ENCODE peak calls at places on chromosomes 7 and 10, in six cellular contexts. One of them, this sample, is unnamed. For H3K4me1, the result is how much of the 10 kb centered on the place peaks cover.

GRCh38 chr7:34488766-34489165 is 169.3 kb upstream of the NPSR1 start:
- DNase-seq in prostate gland: no peak
- DNase-seq in tibial nerve: no peak
- DNase-seq in kidney: no peak
- DNase-seq in HepG2: no peak
- DNase-seq in heart right ventricle: no peak
- DNase-seq in this sample: no peak

GRCh38 chr10:30898964-30899363 is 132.7 kb downstream of the ZNF438 start:
- DNase-seq in heart right ventricle: no peak
- DNase-seq in prostate gland: no peak
- DNase-seq in HepG2: no peak
- DNase-seq in tibial nerve: no peak
- DNase-seq in kidney: no peak
- DNase-seq in this sample: no peak

GRCh38 chr10:96588601-96589419 is 2.0 kb upstream of the TM9SF3 start:
- DNase-seq in HepG2: no peak
- DNase-seq in heart right ventricle: no peak
- DNase-seq in kidney: no peak
- DNase-seq in prostate gland: no peak
- DNase-seq in tibial nerve: no peak
- DNase-seq in this sample: no peak

GRCh38 chr7:2471022-2471329 is 5.2 kb downstream of the GRIFIN start:
- DNase-seq in tibial nerve: no peak
- DNase-seq in heart right ventricle: no peak
- DNase-seq in kidney: no peak
- DNase-seq in prostate gland: no peak
- DNase-seq in HepG2: no peak
- DNase-seq in this sample: no peak

GRCh38 chr10:132464256-132465192 is 67.5 kb downstream of the PWWP2B start:
- DNase-seq in heart right ventricle: peak
- DNase-seq in tibial nerve: peak
- DNase-seq in prostate gland: peak
- DNase-seq in HepG2: no peak
- DNase-seq in kidney: peak
- DNase-seq in this sample: peak

GRCh38 chr10:13231808-13232207 is 2.4 kb downstream of the UCMA start:
- DNase-seq in kidney: no peak
- DNase-seq in HepG2: no peak
- DNase-seq in prostate gland: no peak
- DNase-seq in heart right ventricle: no peak
- DNase-seq in tibial nerve: no peak
- DNase-seq in this sample: no peak

GRCh38 chr10:23198940-23199767 is 7.0 kb downstream of the PTF1A start:
- DNase-seq in prostate gland: no peak
- DNase-seq in tibial nerve: no peak
- DNase-seq in kidney: no peak
- DNase-seq in HepG2: peak
- DNase-seq in heart right ventricle: no peak
- DNase-seq in this sample: no peak

GRCh38 chr7:71705217-71705616 is 573.3 kb downstream of the GALNT17 start:
- DNase-seq in tibial nerve: no peak
- DNase-seq in prostate gland: no peak
- DNase-seq in heart right ventricle: no peak
- DNase-seq in kidney: no peak
- DNase-seq in HepG2: no peak
- DNase-seq in this sample: no peak

GRCh38 chr7:99133766-99134564 is 9.9 kb downstream of the SMURF1 start:
- DNase-seq in kidney: no peak
- DNase-seq in prostate gland: no peak
- DNase-seq in heart right ventricle: no peak
- DNase-seq in HepG2: no peak
- DNase-seq in tibial nerve: no peak
- DNase-seq in this sample: no peak

GRCh38 chr7:113460067-113460466 is 341.7 kb upstream of the SMIM30 start:
- DNase-seq in kidney: no peak
- DNase-seq in heart right ventricle: no peak
- DNase-seq in HepG2: no peak
- DNase-seq in tibial nerve: no peak
- DNase-seq in prostate gland: no peak
- DNase-seq in this sample: no peak

GRCh38 chr7:147053761-147054160 is 937.2 kb downstream of the CNTNAP2 start:
- DNase-seq in heart right ventricle: no peak
- DNase-seq in kidney: no peak
- DNase-seq in HepG2: no peak
- DNase-seq in tibial nerve: no peak
- DNase-seq in prostate gland: no peak
- DNase-seq in this sample: no peak

GRCh38 chr10:7686351-7687171 is 16.6 kb upstream of the ITIH2 start:
- DNase-seq in tibial nerve: no peak
- DNase-seq in heart right ventricle: no peak
- DNase-seq in prostate gland: no peak
- DNase-seq in kidney: no peak
- DNase-seq in HepG2: peak
- DNase-seq in this sample: no peak

GRCh38 chr7:75971961-75972763 is 22.2 kb downstream of the TMEM120A start:
- DNase-seq in prostate gland: no peak
- DNase-seq in tibial nerve: no peak
- DNase-seq in heart right ventricle: peak
- DNase-seq in HepG2: no peak
- DNase-seq in kidney: no peak
- DNase-seq in this sample: peak

GRCh38 chr10:79019961-79020491 is 48.7 kb upstream of the ZMIZ1 start:
- DNase-seq in heart right ventricle: no peak
- DNase-seq in HepG2: peak
- DNase-seq in prostate gland: no peak
- DNase-seq in kidney: peak
- DNase-seq in tibial nerve: peak
- DNase-seq in this sample: peak

GRCh38 chr7:157412021-157412443 is 75.2 kb downstream of the DNAJB6 start:
- DNase-seq in kidney: peak
- DNase-seq in tibial nerve: no peak
- DNase-seq in heart right ventricle: no peak
- DNase-seq in prostate gland: no peak
- DNase-seq in HepG2: no peak
- DNase-seq in this sample: no peak

GRCh38 chr7:157416011-157416410 is 79.2 kb downstream of the DNAJB6 start:
- DNase-seq in HepG2: no peak
- DNase-seq in tibial nerve: no peak
- DNase-seq in prostate gland: no peak
- DNase-seq in kidney: no peak
- DNase-seq in heart right ventricle: no peak
- DNase-seq in this sample: no peak

GRCh38 chr7:111126987-111127386 is 36.1 kb downstream of the LRRN3 start:
- DNase-seq in HepG2: no peak
- DNase-seq in kidney: no peak
- DNase-seq in heart right ventricle: no peak
- DNase-seq in prostate gland: no peak
- DNase-seq in tibial nerve: no peak
- DNase-seq in this sample: no peak

GRCh38 chr7:158782638-158783490 is 46.4 kb downstream of the ESYT2 start:
- DNase-seq in prostate gland: no peak
- DNase-seq in heart right ventricle: peak
- DNase-seq in HepG2: peak
- DNase-seq in tibial nerve: peak
- DNase-seq in kidney: no peak
- DNase-seq in this sample: peak

GRCh38 chr7:125406111-125406510 is 476.5 kb upstream of the POT1 start:
- DNase-seq in kidney: no peak
- DNase-seq in prostate gland: no peak
- DNase-seq in heart right ventricle: no peak
- DNase-seq in HepG2: no peak
- DNase-seq in tibial nerve: no peak
- DNase-seq in this sample: no peak

GRCh38 chr10:24254180-24254579 is 45.2 kb downstream of the KIAA1217 start:
- DNase-seq in tibial nerve: no peak
- DNase-seq in prostate gland: no peak
- DNase-seq in heart right ventricle: no peak
- DNase-seq in HepG2: no peak
- DNase-seq in kidney: no peak
- DNase-seq in this sample: no peak

GRCh38 chr7:80145780-80146422 is 11.3 kb downstream of the GNAI1 start:
- DNase-seq in heart right ventricle: no peak
- DNase-seq in prostate gland: no peak
- DNase-seq in HepG2: no peak
- DNase-seq in tibial nerve: no peak
- DNase-seq in kidney: no peak
- DNase-seq in this sample: no peak

GRCh38 chr7:116236020-116236630 is 25.8 kb downstream of the TES start:
- DNase-seq in kidney: no peak
- DNase-seq in HepG2: peak
- DNase-seq in prostate gland: peak
- DNase-seq in heart right ventricle: no peak
- DNase-seq in tibial nerve: peak
- DNase-seq in this sample: no peak

GRCh38 chr10:108877130-108877529 is 1046.2 kb downstream of the XPNPEP1 start:
- DNase-seq in kidney: no peak
- DNase-seq in tibial nerve: no peak
- DNase-seq in HepG2: no peak
- DNase-seq in prostate gland: no peak
- DNase-seq in heart right ventricle: no peak
- DNase-seq in this sample: no peak

DNA sequence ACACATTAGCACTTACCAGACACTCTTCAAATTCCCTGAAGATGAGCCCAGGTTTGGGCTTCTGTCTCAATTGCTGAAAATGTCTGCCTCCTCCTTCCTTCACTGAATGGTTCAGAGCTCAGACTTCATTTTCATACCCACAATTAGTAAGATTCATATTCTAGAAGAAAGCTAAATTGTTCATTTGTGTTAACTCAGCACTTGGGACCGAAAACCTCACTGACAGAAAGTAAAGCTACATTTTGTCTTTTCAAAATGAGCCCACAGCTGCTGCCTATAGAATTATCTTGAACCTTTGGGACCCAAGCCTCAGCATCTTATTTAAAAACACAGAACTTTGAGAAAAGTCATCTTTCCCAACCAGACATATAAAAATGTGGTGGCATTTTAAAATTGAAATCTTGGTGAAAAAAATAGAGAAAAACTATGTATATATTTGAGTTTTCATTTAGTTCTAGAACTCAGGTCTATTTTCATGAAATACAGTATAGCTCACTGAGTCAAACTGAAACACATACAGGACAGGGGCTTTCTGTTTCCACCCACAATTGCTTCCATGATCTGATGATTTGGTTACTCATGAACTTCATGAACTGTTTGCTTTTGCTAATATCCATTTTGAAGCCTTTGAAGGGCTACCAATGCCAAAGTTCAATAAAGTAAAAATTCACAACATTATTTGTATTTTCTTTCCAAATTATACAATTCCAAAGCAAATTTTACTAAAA is 119.1 kb upstream of the PFKP start:
- DNase-seq in kidney: no peak
- DNase-seq in HepG2: no peak
- DNase-seq in tibial nerve: no peak
- DNase-seq in prostate gland: no peak
- DNase-seq in heart right ventricle: no peak
- DNase-seq in this sample: no peak
- H3K4me3 ChIP-seq in kidney: no peak
- H3K4me3 ChIP-seq in HepG2: no peak
- H3K4me3 ChIP-seq in tibial nerve: no peak
- H3K4me3 ChIP-seq in prostate gland: no peak
- H3K4me3 ChIP-seq in heart right ventricle: no peak
- H3K4me3 ChIP-seq in this sample: no peak

GRCh38 chr10:60461688-60462087 is 72.0 kb upstream of the ANK3 start:
- DNase-seq in prostate gland: no peak
- DNase-seq in kidney: no peak
- DNase-seq in HepG2: no peak
- DNase-seq in heart right ventricle: no peak
- DNase-seq in tibial nerve: no peak
- DNase-seq in this sample: no peak

GRCh38 chr10:60454336-60454735 is 64.7 kb upstream of the ANK3 start:
- DNase-seq in kidney: no peak
- DNase-seq in prostate gland: no peak
- DNase-seq in heart right ventricle: no peak
- DNase-seq in tibial nerve: no peak
- DNase-seq in HepG2: no peak
- DNase-seq in this sample: no peak

GRCh38 chr10:60460058-60460457 is 70.4 kb upstream of the ANK3 start:
- DNase-seq in kidney: no peak
- DNase-seq in tibial nerve: no peak
- DNase-seq in prostate gland: no peak
- DNase-seq in HepG2: no peak
- DNase-seq in heart right ventricle: no peak
- DNase-seq in this sample: no peak

GRCh38 chr10:60453031-60453430 is 63.4 kb upstream of the ANK3 start:
- DNase-seq in prostate gland: no peak
- DNase-seq in heart right ventricle: no peak
- DNase-seq in kidney: no peak
- DNase-seq in tibial nerve: no peak
- DNase-seq in HepG2: no peak
- DNase-seq in this sample: no peak

GRCh38 chr10:60456053-60456452 is 66.4 kb upstream of the ANK3 start:
- DNase-seq in HepG2: no peak
- DNase-seq in heart right ventricle: no peak
- DNase-seq in tibial nerve: no peak
- DNase-seq in kidney: no peak
- DNase-seq in prostate gland: no peak
- DNase-seq in this sample: no peak
- TF ChIP-seq CTCF in HepG2: no peak
- TF ChIP-seq CTCF in heart right ventricle: no peak
- TF ChIP-seq CTCF in tibial nerve: no peak
- TF ChIP-seq CTCF in kidney: no peak
- TF ChIP-seq CTCF in prostate gland: no peak
- TF ChIP-seq CTCF in this sample: no peak

DNA sequence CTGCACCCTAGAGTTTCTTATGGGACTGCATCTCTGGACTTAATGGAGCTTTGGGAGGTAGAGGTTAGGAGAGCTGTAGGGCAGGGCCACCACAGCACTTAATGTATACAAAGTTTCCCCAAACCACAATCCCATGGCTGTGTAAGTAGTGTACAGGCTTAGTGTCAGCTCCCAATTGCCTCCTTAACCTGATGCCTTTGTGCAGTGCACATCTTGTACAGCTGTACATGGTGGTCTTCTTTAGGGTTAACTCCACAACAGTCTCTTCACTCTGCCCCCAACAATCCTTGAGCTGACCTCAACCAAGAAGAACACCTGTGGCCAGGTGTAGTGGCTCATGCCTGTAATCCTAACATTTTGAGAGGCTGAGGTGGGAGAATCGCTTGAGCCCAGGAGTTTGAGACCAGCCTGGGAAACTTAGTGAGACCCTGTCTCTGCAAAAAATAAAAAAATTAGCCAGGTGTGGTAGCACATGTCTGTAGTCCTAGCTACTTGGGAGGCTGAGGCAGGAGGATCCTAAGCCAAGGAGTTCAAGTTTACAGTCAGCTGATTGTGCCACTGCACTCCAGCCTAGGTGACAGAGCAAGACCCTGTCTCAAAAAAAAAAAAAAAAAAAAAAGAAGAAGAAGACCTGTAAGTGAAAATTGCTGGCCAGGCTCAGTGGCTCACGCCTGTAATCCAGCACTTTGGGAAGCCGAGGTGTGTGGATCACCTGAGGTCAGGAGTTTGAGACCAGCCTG is 6.8 kb downstream of the PLAU start:
- DNase-seq in tibial nerve: no peak
- DNase-seq in prostate gland: no peak
- DNase-seq in kidney: no peak
- DNase-seq in HepG2: no peak
- DNase-seq in heart right ventricle: no peak
- DNase-seq in this sample: no peak
- H3K4me1 ChIP-seq in tibial nerve: under half
- H3K4me1 ChIP-seq in prostate gland: under half
- H3K4me1 ChIP-seq in kidney: under half
- H3K4me1 ChIP-seq in HepG2: under half
- H3K4me1 ChIP-seq in heart right ventricle: under half
- H3K4me1 ChIP-seq in this sample: under half

GRCh38 chr7:95264225-95264927 is 60.0 kb downstream of the PON1 start:
- DNase-seq in prostate gland: no peak
- DNase-seq in heart right ventricle: no peak
- DNase-seq in HepG2: no peak
- DNase-seq in kidney: no peak
- DNase-seq in tibial nerve: no peak
- DNase-seq in this sample: no peak
- H3K4me3 ChIP-seq in prostate gland: no peak
- H3K4me3 ChIP-seq in heart right ventricle: no peak
- H3K4me3 ChIP-seq in HepG2: no peak
- H3K4me3 ChIP-seq in kidney: no peak
- H3K4me3 ChIP-seq in tibial nerve: no peak
- H3K4me3 ChIP-seq in this sample: no peak